ENCODE peak calls at places on chromosomes 13 and 19, in eight cellular contexts. S is foreskin fibroblast, K is ascending aorta, A is cardiac muscle cell, H is fibroblast of lung, M is choroid plexus epithelial cell, E is heart right ventricle, U is PC-9. Z is an unnamed sample.

GRCh38 chr13:28574617-28575142 is 79.8 kb upstream of the FLT1 start:
- DNase-seq in S (peak; percentile 94), K (peak; percentile 67), A (peak; percentile 92), H (peak; percentile 91), M (peak; percentile 94), E (peak; percentile 7), U (no peak), Z (peak; percentile 98)

GRCh38 chr13:92513672-92514071 is 712.9 kb upstream of the GPC6 start:
- DNase-seq in S (peak; percentile 19), K (no peak), A (peak; percentile 3), H (peak; percentile 42), M (peak; percentile 45), E (no peak), U (no peak), Z (no peak)

GRCh38 chr19:40465025-40465780 is at the start of gene BLVRB:
- DNase-seq in S (peak; percentile 69), K (no peak), A (peak; percentile 90), H (peak; percentile 71), M (peak; percentile 75), E (no peak), U (no peak), Z (peak; percentile 86)

GRCh38 chr13:99265823-99266426 is 7.7 kb upstream of the GPR18 start:
- DNase-seq in S (peak; percentile 73), K (no peak), A (peak; percentile 68), H (peak; percentile 72), M (peak; percentile 81), E (no peak), U (no peak), Z (no peak)

GRCh38 chr13:56755181-56755580 is 385.5 kb upstream of the PRR20A start:
- DNase-seq in S (no peak), K (no peak), A (peak; percentile 2), H (no peak), M (no peak), E (no peak), U (no peak), Z (no peak)

GRCh38 chr13:36998624-36999041 is 507 bp downstream of the ALG5 start:
- DNase-seq in S (peak; percentile 15), K (no peak), A (peak; percentile 8), H (no peak), M (no peak), E (peak; percentile 14), U (peak; percentile 6), Z (no peak)

GRCh38 chr19:46951236-46951986 is 68.2 kb upstream of the NPAS1 start:
- DNase-seq in S (peak; percentile 76), K (no peak), A (no peak), H (peak; percentile 39), M (no peak), E (no peak), U (no peak), Z (no peak)

GRCh38 chr13:59696229-59696628 is 467.5 kb downstream of the DIAPH3 start:
- DNase-seq in S (no peak), K (no peak), A (no peak), H (no peak), M (no peak), E (no peak), U (no peak), Z (no peak)

GRCh38 chr13:29743229-29743786 is 107.1 kb downstream of the UBL3 start:
- DNase-seq in S (peak; percentile 83), K (no peak), A (peak; percentile 33), H (peak; percentile 57), M (peak; percentile 20), E (peak; percentile 9), U (no peak), Z (peak; percentile 93)

GRCh38 chr19:48926909-48927308 is 6.6 kb upstream of the DHDH start:
- DNase-seq in S (peak; percentile 96), K (peak; percentile 88), A (peak; percentile 97), H (peak; percentile 98), M (peak; percentile 95), E (peak; percentile 48), U (peak; percentile 39), Z (peak; percentile 94)

GRCh38 chr13:39095500-39095899 is 57.2 kb downstream of the NHLRC3 start:
- DNase-seq in S (no peak), K (no peak), A (no peak), H (no peak), M (no peak), E (no peak), U (no peak), Z (no peak)

GRCh38 chr13:76711515-76712182 is 174.6 kb downstream of the KCTD12 start:
- DNase-seq in S (peak; percentile 89), K (no peak), A (peak; percentile 98), H (peak; percentile 93), M (peak; percentile 96), E (peak; percentile 36), U (no peak), Z (peak; percentile 84)

GRCh38 chr13:46530084-46530935 is 22.7 kb upstream of the LRCH1 start:
- DNase-seq in S (peak; percentile 60), K (no peak), A (peak; percentile 56), H (peak; percentile 58), M (peak; percentile 27), E (no peak), U (no peak), Z (peak; percentile 67)

GRCh38 chr13:37173214-37173613 is 67.8 kb upstream of the CSNK1A1L start:
- DNase-seq in S (peak; percentile 90), K (no peak), A (peak; percentile 39), H (peak; percentile 78), M (peak; percentile 82), E (no peak), U (no peak), Z (peak; percentile 89)

GRCh38 chr13:73293902-73294523 is 235.2 kb downstream of the KLF5 start:
- DNase-seq in S (no peak), K (no peak), A (no peak), H (no peak), M (no peak), E (no peak), U (no peak), Z (no peak)

GRCh38 chr19:38848299-38849146 is 1.3 kb downstream of the HNRNPL start:
- DNase-seq in S (no peak), K (no peak), A (no peak), H (no peak), M (no peak), E (no peak), U (no peak), Z (no peak)

GRCh38 chr13:40806241-40806640 is 16.8 kb downstream of the SLC25A15 start:
- DNase-seq in S (no peak), K (no peak), A (no peak), H (no peak), M (no peak), E (no peak), U (no peak), Z (no peak)

GRCh38 chr13:43348397-43348796 is 325.0 kb downstream of the DNAJC15 start:
- DNase-seq in S (peak; percentile 19), K (no peak), A (no peak), H (no peak), M (peak; percentile 31), E (no peak), U (no peak), Z (no peak)

GRCh38 chr19:42293539-42293938 is 8.4 kb upstream of the PRR19 start:
- DNase-seq in S (no peak), K (no peak), A (no peak), H (no peak), M (no peak), E (no peak), U (no peak), Z (no peak)

GRCh38 chr13:75812751-75813181 is 176.6 kb downstream of the LMO7 start:
- DNase-seq in S (no peak), K (no peak), A (peak; percentile 58), H (peak; percentile 60), M (peak; percentile 72), E (no peak), U (no peak), Z (no peak)

GRCh38 chr19:20423381-20424207 is 142.0 kb downstream of the ZNF737 start:
- DNase-seq in S (peak; percentile 74), K (peak; percentile 80), A (peak; percentile 88), H (peak; percentile 78), M (peak; percentile 71), E (peak; percentile 52), U (peak; percentile 8), Z (no peak)

GRCh38 chr19:28905996-28906395 is 307.0 kb downstream of the UQCRFS1 start:
- DNase-seq in S (peak; percentile 84), K (no peak), A (peak; percentile 8), H (peak; percentile 26), M (peak; percentile 10), E (no peak), U (no peak), Z (no peak)

GRCh38 chr19:10876459-10877240 is 5.3 kb downstream of the CARM1 start:
- DNase-seq in S (no peak), K (peak; percentile 74), A (no peak), H (no peak), M (no peak), E (peak; percentile 30), U (no peak), Z (no peak)

GRCh38 chr19:18543814-18544475 is 572 bp upstream of the FKBP8 start:
- DNase-seq in S (peak; percentile 80), K (peak; percentile 81), A (peak; percentile 72), H (peak; percentile 56), M (peak; percentile 74), E (peak; percentile 44), U (peak; percentile 48), Z (no peak)
- TF ChIP-seq CTCF in S (no peak), K (no peak), A (no peak), H (no peak), M (no peak), E (no peak), U (no peak), Z (no peak)

GRCh38 chr19:1258161-1258492 is 9.7 kb downstream of the MIDN start:
- DNase-seq in S (no peak), K (no peak), A (no peak), H (no peak), M (no peak), E (no peak), U (no peak), Z (no peak)
- H3K4me3 ChIP-seq in S (no peak overlapping the region), K (no peak overlapping the region), A (no peak overlapping the region), H (no peak overlapping the region), M (no peak overlapping the region), E (peak overlapping the region; percentile 11), U (no peak overlapping the region), Z (no peak overlapping the region)

GRCh38 chr19:30047355-30047895 is 105.4 kb downstream of the URI1 start:
- DNase-seq in S (no peak), K (no peak), A (no peak), H (no peak), M (no peak), E (no peak), U (no peak), Z (no peak)
- TF ChIP-seq CTCF in S (no peak), K (no peak), A (no peak), H (no peak), M (no peak), E (no peak), U (no peak), Z (no peak)

GRCh38 chr19:13208964-13209796 is 59.0 kb downstream of the IER2 start:
- DNase-seq in S (peak; percentile 20), K (no peak), A (no peak), H (no peak), M (no peak), E (no peak), U (no peak), Z (no peak)

GRCh38 chr19:13209797-13210775 is 59.9 kb downstream of the IER2 start:
- DNase-seq in S (no peak), K (no peak), A (no peak), H (no peak), M (no peak), E (no peak), U (no peak), Z (no peak)

GRCh38 chr19:13206581-13206980 is 56.4 kb downstream of the IER2 start:
- DNase-seq in S (peak; percentile 6), K (no peak), A (no peak), H (no peak), M (no peak), E (no peak), U (no peak), Z (no peak)

GRCh38 chr19:13207237-13208130 is 57.3 kb downstream of the IER2 start:
- DNase-seq in S (peak; percentile 58), K (no peak), A (peak; percentile 35), H (no peak), M (no peak), E (no peak), U (peak; percentile 15), Z (no peak)

GRCh38 chr19:13208131-13208963 is 58.1 kb downstream of the IER2 start:
- DNase-seq in S (peak; percentile 86), K (peak; percentile 80), A (peak; percentile 92), H (peak; percentile 88), M (peak; percentile 82), E (peak; percentile 80), U (no peak), Z (peak; percentile 25)
- H3K4me3 ChIP-seq in S (peak overlapping the region; percentile 33), K (peak overlapping the region; percentile 64), A (no peak overlapping the region), H (no peak overlapping the region), M (peak overlapping the region; percentile 51), E (peak overlapping the region; percentile 61), U (peak overlapping the region; percentile 66), Z (peak overlapping the region; percentile 41)

Z was measured in AG09309.